ENCODE peak calls at places on chromosomes 3 and 15, in eight cellular contexts. E is GM20000, X is thyroid gland, A is pancreas, S is fibroblast of the aortic adventitia, U is NB4, D is GM13977, C is H1. F is an unnamed sample.

GRCh38 chr15:81968691-81969090 is 77.1 kb downstream of the MEX3B start:
- DNase-seq in A (no peak), S (no peak), D (no peak), C (no peak), U (no peak), X (no peak), E (no peak), F (no peak)

GRCh38 chr3:71254658-71255057 is 328.9 kb downstream of the FOXP1 start:
- DNase-seq in E (no peak), X (peak), C (no peak), U (no peak), S (peak), A (no peak), D (no peak), F (peak)

GRCh38 chr3:127421943-127422662 is 134.3 kb upstream of the PRR20G start:
- DNase-seq in U (no peak), D (no peak), E (no peak), X (no peak), A (no peak), C (peak), S (no peak), F (no peak)

GRCh38 chr15:101505610-101506337 is 16.3 kb upstream of the PCSK6 start:
- DNase-seq in D (peak), E (no peak), C (peak), U (no peak), S (no peak), X (no peak), A (no peak), F (no peak)

GRCh38 chr3:5250467-5251195 is 63.1 kb downstream of the EDEM1 start:
- DNase-seq in E (no peak), X (no peak), A (peak), S (no peak), U (no peak), D (no peak), C (no peak), F (no peak)

GRCh38 chr3:29887450-29887849 is 606.6 kb downstream of the RBMS3 start:
- DNase-seq in S (no peak), A (no peak), C (no peak), D (no peak), X (no peak), U (no peak), E (no peak), F (peak)

GRCh38 chr3:122091602-122092006 is 36.4 kb downstream of the CD86 start:
- DNase-seq in X (no peak), S (no peak), C (no peak), D (no peak), A (no peak), U (peak), E (no peak), F (no peak)

GRCh38 chr3:65350786-65351476 is 663.1 kb upstream of the ADAMTS9 start:
- DNase-seq in X (no peak), C (no peak), E (no peak), D (no peak), S (no peak), U (no peak), A (no peak), F (no peak)

GRCh38 chr3:29356062-29356461 is 75.2 kb downstream of the RBMS3 start:
- DNase-seq in X (no peak), A (no peak), U (no peak), E (no peak), C (no peak), S (no peak), D (no peak), F (no peak)

GRCh38 chr3:53817211-53817610 is 29.0 kb downstream of the CHDH start:
- DNase-seq in U (no peak), A (no peak), D (no peak), X (no peak), E (no peak), C (no peak), S (no peak), F (no peak)

GRCh38 chr3:171282041-171282440 is 178.2 kb downstream of the TNIK start:
- DNase-seq in X (no peak), U (no peak), S (peak), E (no peak), D (no peak), A (no peak), C (no peak), F (peak)

GRCh38 chr3:171281256-171281655 is 178.9 kb downstream of the TNIK start:
- DNase-seq in X (no peak), E (no peak), A (no peak), S (no peak), C (no peak), U (no peak), D (no peak), F (no peak)

GRCh38 chr3:171283248-171284222 is 176.7 kb downstream of the TNIK start:
- DNase-seq in E (no peak), D (no peak), U (no peak), S (peak), C (no peak), X (peak), A (no peak), F (no peak)

GRCh38 chr3:171274222-171274621 is 186.0 kb downstream of the TNIK start:
- DNase-seq in E (no peak), U (no peak), D (no peak), C (no peak), S (no peak), X (no peak), A (no peak), F (no peak)

GRCh38 chr3:171277456-171278406 is 182.5 kb downstream of the TNIK start:
- DNase-seq in D (no peak), E (no peak), S (no peak), C (no peak), A (no peak), U (peak), X (no peak), F (no peak)
- TF ChIP-seq CTCF in D (no peak), E (no peak), S (no peak), C (no peak), A (no peak), U (no peak), X (no peak), F (no peak)

GRCh38 chr3:12495749-12496452 is 11.6 kb downstream of the TSEN2 start:
- DNase-seq in D (no peak), C (no peak), X (no peak), E (no peak), U (peak), S (no peak), A (no peak), F (no peak)
- TF ChIP-seq CTCF in D (peak), C (peak), X (no peak), E (no peak), U (peak), S (no peak), A (no peak), F (peak)

GRCh38 chr15:67032608-67033007 is 32.8 kb upstream of the SMAD3 start:
- DNase-seq in S (no peak), X (no peak), D (no peak), E (no peak), U (no peak), C (no peak), A (no peak), F (no peak)

GRCh38 chr15:67035886-67036285 is 29.5 kb upstream of the SMAD3 start:
- DNase-seq in S (peak), D (peak), X (no peak), U (peak), A (no peak), E (no peak), C (no peak), F (no peak)

GRCh38 chr15:67033012-67033411 is 32.4 kb upstream of the SMAD3 start:
- DNase-seq in E (no peak), S (no peak), X (no peak), C (no peak), U (no peak), A (no peak), D (no peak), F (no peak)

GRCh38 chr15:67031321-67031720 is 34.1 kb upstream of the SMAD3 start:
- DNase-seq in C (no peak), X (no peak), S (no peak), E (no peak), U (no peak), D (no peak), A (no peak), F (no peak)

DNA sequence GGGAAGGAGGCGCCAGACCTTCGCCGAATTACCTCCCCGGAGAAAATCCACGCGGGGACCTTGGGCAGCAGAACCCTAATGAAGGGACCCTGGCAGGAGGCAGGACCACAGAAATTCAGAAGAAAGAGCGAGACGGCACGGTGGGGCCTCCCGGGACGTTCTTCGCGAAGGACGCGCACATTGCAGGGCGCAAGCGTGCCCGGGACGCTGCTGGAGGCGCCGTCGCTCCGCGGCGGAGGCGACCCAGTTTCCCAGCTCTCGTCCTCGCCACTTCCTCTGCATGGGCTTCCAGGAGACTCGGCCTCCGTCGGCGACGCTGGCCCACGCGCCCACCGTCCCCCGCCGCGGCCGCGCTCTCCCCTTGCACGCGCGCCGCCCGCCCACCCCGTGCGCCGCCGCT is 31.9 kb upstream of the SMAD3 start:
- DNase-seq in A (no peak), U (peak), D (no peak), E (no peak), S (no peak), X (peak), C (peak), F (no peak)
- TF ChIP-seq CTCF in A (no peak), U (peak), D (peak), E (no peak), S (no peak), X (no peak), C (peak), F (no peak)

GRCh38 chr3:189712906-189713483 is 81.8 kb downstream of the TP63 start:
- DNase-seq in C (no peak), S (no peak), D (no peak), A (no peak), X (no peak), U (no peak), E (no peak), F (no peak)
- TF ChIP-seq CTCF in C (no peak), S (no peak), D (no peak), A (no peak), X (no peak), U (no peak), E (no peak), F (no peak)

DNA sequence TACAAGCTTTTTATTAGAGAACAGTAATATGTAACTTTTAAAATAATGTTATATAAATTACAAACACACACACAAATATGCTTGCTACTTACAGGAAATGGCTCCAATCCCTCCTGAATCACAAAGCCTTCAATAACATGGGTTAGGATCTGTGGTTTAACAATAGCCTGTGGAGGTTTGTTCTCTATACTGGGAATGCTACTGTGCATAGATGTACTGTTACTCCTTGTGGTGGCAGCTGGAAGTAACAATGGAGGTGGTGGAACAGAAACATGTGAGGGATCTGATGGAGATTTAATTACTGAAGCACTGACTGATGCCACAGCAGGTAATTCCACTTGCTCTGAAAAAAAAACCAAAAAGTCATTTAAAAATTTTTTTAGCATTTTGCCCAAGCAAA is 64.4 kb downstream of the PHC3 start:
- DNase-seq in C (no peak), S (no peak), D (no peak), X (no peak), A (no peak), U (peak), E (no peak), F (peak)
- TF ChIP-seq CTCF in C (peak), S (peak), D (no peak), X (no peak), A (no peak), U (no peak), E (no peak), F (peak)

GRCh38 chr3:9467451-9467850 is 70.0 kb downstream of the SETD5 start:
- DNase-seq in A (no peak), U (no peak), S (no peak), D (no peak), E (no peak), C (no peak), X (no peak), F (no peak)
- TF ChIP-seq CTCF in A (no peak), U (no peak), S (no peak), D (no peak), E (no peak), C (no peak), X (no peak), F (no peak)